ENCODE peak calls at places on chromosomes 13 and 19, in nine cellular contexts. Y is thoracic aorta; X is right lobe of liver; I is left lung; F is mucosa of descending colon; O is uterus; S is RWPE2; D is CD8-positive, alpha-beta T cell; T is mesendoderm. H is an unnamed sample.

GRCh38 chr13:95740921-95741320 is 64.0 kb downstream of the DNAJC3 start:
- DNase-seq in Y (no peak), X (no peak), I (no peak), F (no peak), O (no peak), S (no peak), D (no peak), T (no peak), H (no peak)

GRCh38 chr19:23974941-23975340 is 60.3 kb downstream of the ZNF726 start:
- DNase-seq in Y (no peak), X (no peak), I (no peak), F (no peak), O (no peak), S (no peak), D (no peak), T (no peak), H (no peak)

GRCh38 chr19:54191671-54192453 is 754 bp downstream of the TSEN34 start:
- DNase-seq in Y (no peak), X (no peak), I (no peak), F (peak; percentile 53), O (no peak), S (no peak), D (no peak), T (no peak), H (no peak)

GRCh38 chr19:49676136-49676689 is 858 bp upstream of the PRMT1 start:
- DNase-seq in Y (no peak), X (peak; percentile 77), I (peak; percentile 87), F (peak; percentile 86), O (peak; percentile 93), S (no peak), D (no peak), T (peak; percentile 98), H (peak; percentile 82)

GRCh38 chr13:91347996-91348905 is 764 bp downstream of the MIR17HG start:
- DNase-seq in Y (no peak), X (peak; percentile 67), I (peak; percentile 61), F (peak; percentile 72), O (peak; percentile 26), S (no peak), D (peak; percentile 64), T (no peak), H (peak; percentile 26)

GRCh38 chr19:28700176-28700575 is 512.8 kb downstream of the UQCRFS1 start:
- DNase-seq in Y (no peak), X (no peak), I (no peak), F (no peak), O (no peak), S (no peak), D (no peak), T (no peak), H (no peak)

GRCh38 chr19:49149652-49150105 is 5.5 kb downstream of the HRC start:
- DNase-seq in Y (no peak), X (peak; percentile 46), I (peak; percentile 50), F (peak; percentile 76), O (peak; percentile 70), S (no peak), D (no peak), T (peak; percentile 96), H (no peak)

GRCh38 chr19:932647-933552 is 7.1 kb downstream of the ARID3A start:
- DNase-seq in Y (no peak), X (peak; percentile 30), I (peak; percentile 57), F (peak; percentile 72), O (peak; percentile 80), S (peak; percentile 85), D (peak; percentile 53), T (no peak), H (peak; percentile 44)

GRCh38 chr13:19845758-19846157 is 17.7 kb downstream of the ZMYM5 start:
- DNase-seq in Y (peak; percentile 49), X (no peak), I (no peak), F (no peak), O (peak; percentile 75), S (peak; percentile 67), D (no peak), T (peak; percentile 11), H (no peak)

GRCh38 chr19:38697197-38697596 is 47.1 kb downstream of the CAPN12 start:
- DNase-seq in Y (no peak), X (no peak), I (no peak), F (no peak), O (no peak), S (no peak), D (no peak), T (no peak), H (no peak)
- H3K4me1 ChIP-seq in Y (peaks cover 100% of the 10 kb centered on the region), X (peaks cover 16% of the 10 kb centered on the region), I (peaks cover 16% of the 10 kb centered on the region), F (peaks cover 79% of the 10 kb centered on the region), O (peaks cover 46% of the 10 kb centered on the region), S (peaks cover 61% of the 10 kb centered on the region), D (peaks cover 29% of the 10 kb centered on the region), T (peaks cover 7% of the 10 kb centered on the region), H (peaks cover 77% of the 10 kb centered on the region)

GRCh38 chr19:43699506-43700367 is 16.1 kb upstream of the IRGC start:
- DNase-seq in Y (no peak), X (peak; percentile 46), I (peak; percentile 47), F (peak; percentile 68), O (no peak), S (no peak), D (no peak), T (peak; percentile 75), H (no peak)
- H3K4me3 ChIP-seq in Y (peak overlapping the region; percentile 59), X (no peak overlapping the region), I (peak overlapping the region; percentile 13), F (no peak overlapping the region), O (no peak overlapping the region), S (no peak overlapping the region), D (no peak overlapping the region), T (no peak overlapping the region), H (peak overlapping the region; percentile 47)

DNA sequence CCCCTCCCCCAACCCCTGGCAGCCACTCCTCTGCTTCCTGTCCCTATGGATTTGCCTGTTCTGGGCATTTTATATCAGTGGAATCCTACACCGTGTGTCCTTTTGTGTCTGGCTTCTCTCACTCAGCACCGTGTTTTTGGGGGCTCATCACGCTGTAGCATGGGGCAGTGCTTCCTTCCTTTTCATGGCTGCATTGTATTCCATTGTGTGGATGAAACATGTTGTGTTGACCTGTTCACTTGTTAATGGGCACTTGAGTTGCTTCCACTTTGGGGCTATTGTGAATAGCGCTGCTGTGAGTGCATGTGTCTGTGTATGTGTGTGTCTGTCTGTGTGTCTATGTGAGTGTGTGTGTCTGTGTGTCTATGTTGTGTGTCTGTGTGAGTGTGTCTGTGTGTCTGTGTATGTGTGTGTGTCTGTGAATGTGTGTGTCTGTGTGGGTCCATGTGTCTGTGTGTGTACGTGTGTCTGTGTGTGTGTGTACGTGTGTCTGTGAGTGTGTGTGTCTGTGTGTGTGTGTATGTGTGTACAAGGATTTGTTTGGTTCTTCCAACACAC is 57.2 kb downstream of the AP1M1 start:
- DNase-seq in Y (no peak), X (no peak), I (no peak), F (no peak), O (no peak), S (no peak), D (no peak), T (no peak), H (no peak)
- H3K4me1 ChIP-seq in Y (peaks cover 27% of the 10 kb centered on the region), X (peaks cover 3% of the 10 kb centered on the region), I (no peaks in the 10 kb centered on the region), F (no peaks in the 10 kb centered on the region), O (no peaks in the 10 kb centered on the region), S (no peaks in the 10 kb centered on the region), D (peaks cover 13% of the 10 kb centered on the region), T (no peaks in the 10 kb centered on the region), H (peaks cover 11% of the 10 kb centered on the region)

GRCh38 chr19:51751655-51752054 is at the start of gene FPR1:
- DNase-seq in Y (no peak), X (no peak), I (no peak), F (no peak), O (no peak), S (no peak), D (no peak), T (no peak), H (no peak)
- H3K4me3 ChIP-seq in Y (peak within 1 kb of the TSS; percentile 55), X (no peak within 1 kb of the TSS), I (no peak within 1 kb of the TSS), F (no peak within 1 kb of the TSS), O (no peak within 1 kb of the TSS), S (no peak within 1 kb of the TSS), D (no peak within 1 kb of the TSS), T (no peak within 1 kb of the TSS), H (no peak within 1 kb of the TSS)

DNA sequence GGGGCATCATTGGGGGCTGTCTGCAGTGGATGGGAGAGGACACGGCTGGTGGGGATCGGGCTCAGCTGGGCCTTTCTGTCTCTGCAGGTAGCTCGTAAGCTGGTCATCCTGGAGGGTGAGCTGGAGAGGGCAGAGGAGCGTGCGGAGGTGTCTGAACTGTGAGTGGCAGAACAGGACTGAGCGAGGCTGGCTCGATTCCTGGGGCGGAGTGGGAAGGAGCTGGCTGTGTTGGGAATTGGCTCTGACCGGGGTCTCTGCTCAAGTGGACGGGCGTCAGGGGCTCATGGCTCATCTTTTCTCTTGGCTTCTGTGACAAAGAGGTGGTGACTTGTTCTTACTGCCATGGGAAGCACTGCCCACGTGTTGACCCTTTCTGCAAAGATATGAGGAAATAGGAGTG is 11.6 kb downstream of the TPM4 start:
- DNase-seq in Y (no peak), X (no peak), I (no peak), F (no peak), O (no peak), S (no peak), D (no peak), T (no peak), H (no peak)
- H3K4me1 ChIP-seq in Y (peaks cover 63% of the 10 kb centered on the region), X (no peaks in the 10 kb centered on the region), I (peaks cover 19% of the 10 kb centered on the region), F (peaks cover 30% of the 10 kb centered on the region), O (peaks cover 25% of the 10 kb centered on the region), S (no peaks in the 10 kb centered on the region), D (peaks cover 26% of the 10 kb centered on the region), T (no peaks in the 10 kb centered on the region), H (no peaks in the 10 kb centered on the region)

DNA sequence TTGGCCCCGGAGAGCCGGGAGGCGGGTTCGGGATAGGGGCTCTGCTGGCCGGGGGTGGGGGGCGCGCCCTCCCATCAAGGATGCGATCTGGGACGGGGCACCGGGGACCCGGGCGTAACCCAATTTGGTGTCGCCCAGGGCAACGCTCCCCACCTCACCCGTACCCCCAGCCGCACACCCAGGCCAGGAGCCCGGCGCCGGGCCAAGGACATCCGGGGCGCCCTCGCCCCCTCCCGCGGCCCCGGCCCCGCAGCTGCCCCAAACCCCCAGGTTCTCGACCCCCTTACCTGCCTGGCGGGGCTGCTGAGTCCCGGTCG is 525 bp downstream of the SHANK1 start:
- DNase-seq in Y (no peak), X (no peak), I (no peak), F (no peak), O (no peak), S (no peak), D (no peak), T (no peak), H (no peak)
- H3K4me3 ChIP-seq in Y (peak overlapping the region; percentile 14), X (no peak overlapping the region), I (no peak overlapping the region), F (no peak overlapping the region), O (no peak overlapping the region), S (peak overlapping the region; percentile 11), D (no peak overlapping the region), T (no peak overlapping the region), H (peak overlapping the region; percentile 32)

H was measured in gastrocnemius medialis.